ENCODE peak calls at places on chromosome 13, in five cellular contexts. One of them, this sample, is unnamed.

GRCh38 chr13:111322916-111323331 is 2.5 kb downstream of the TEX29 start:
- DNase-seq in CD8-positive, alpha-beta T cell: no peak
- DNase-seq in heart right ventricle: no peak
- DNase-seq in thoracic aorta: no peak
- DNase-seq in astrocyte: no peak
- DNase-seq in this sample: no peak

GRCh38 chr13:65470781-65471180 is 1759.4 kb downstream of the PCDH9 start:
- DNase-seq in thoracic aorta: no peak
- DNase-seq in astrocyte: peak; percentile 41
- DNase-seq in heart right ventricle: no peak
- DNase-seq in CD8-positive, alpha-beta T cell: no peak
- DNase-seq in this sample: no peak

GRCh38 chr13:40026741-40027140 is 371.3 kb downstream of the COG6 start:
- DNase-seq in heart right ventricle: no peak
- DNase-seq in astrocyte: no peak
- DNase-seq in CD8-positive, alpha-beta T cell: no peak
- DNase-seq in thoracic aorta: no peak
- DNase-seq in this sample: no peak

GRCh38 chr13:24911135-24911524 is 147.2 kb downstream of the RNF17 start:
- DNase-seq in CD8-positive, alpha-beta T cell: no peak
- DNase-seq in thoracic aorta: no peak
- DNase-seq in astrocyte: peak; percentile 50
- DNase-seq in heart right ventricle: no peak
- DNase-seq in this sample: no peak

GRCh38 chr13:81048026-81048461 is 707.1 kb upstream of the SPRY2 start:
- DNase-seq in heart right ventricle: no peak
- DNase-seq in thoracic aorta: no peak
- DNase-seq in CD8-positive, alpha-beta T cell: no peak
- DNase-seq in astrocyte: no peak
- DNase-seq in this sample: no peak

GRCh38 chr13:44618326-44618725 is 42.2 kb upstream of the TSC22D1 start:
- DNase-seq in CD8-positive, alpha-beta T cell: no peak
- DNase-seq in heart right ventricle: no peak
- DNase-seq in thoracic aorta: no peak
- DNase-seq in astrocyte: peak; percentile 82
- DNase-seq in this sample: no peak

GRCh38 chr13:102333320-102334181 is 68.3 kb downstream of the FGF14 start:
- DNase-seq in heart right ventricle: no peak
- DNase-seq in thoracic aorta: no peak
- DNase-seq in astrocyte: no peak
- DNase-seq in CD8-positive, alpha-beta T cell: no peak
- DNase-seq in this sample: peak; percentile 30

GRCh38 chr13:40801255-40802217 is 12.1 kb downstream of the SLC25A15 start:
- DNase-seq in astrocyte: no peak
- DNase-seq in heart right ventricle: no peak
- DNase-seq in CD8-positive, alpha-beta T cell: no peak
- DNase-seq in thoracic aorta: no peak
- DNase-seq in this sample: no peak

GRCh38 chr13:51417716-51418115 is 35.1 kb downstream of the INTS6 start:
- DNase-seq in thoracic aorta: no peak
- DNase-seq in astrocyte: no peak
- DNase-seq in heart right ventricle: no peak
- DNase-seq in CD8-positive, alpha-beta T cell: no peak
- DNase-seq in this sample: no peak

GRCh38 chr13:99743079-99743478 is 228.5 kb downstream of the ZIC5 start:
- DNase-seq in astrocyte: no peak
- DNase-seq in thoracic aorta: no peak
- DNase-seq in CD8-positive, alpha-beta T cell: no peak
- DNase-seq in heart right ventricle: no peak
- DNase-seq in this sample: peak; percentile 51

GRCh38 chr13:95494082-95494681 is 58.3 kb upstream of the CLDN10 start:
- DNase-seq in astrocyte: peak; percentile 46
- DNase-seq in CD8-positive, alpha-beta T cell: no peak
- DNase-seq in heart right ventricle: no peak
- DNase-seq in thoracic aorta: no peak
- DNase-seq in this sample: peak; percentile 65

GRCh38 chr13:68369739-68370138 is 1139.6 kb upstream of the PCDH9 start:
- DNase-seq in thoracic aorta: no peak
- DNase-seq in CD8-positive, alpha-beta T cell: no peak
- DNase-seq in astrocyte: peak; percentile 46
- DNase-seq in heart right ventricle: no peak
- DNase-seq in this sample: no peak

GRCh38 chr13:43861863-43862262 is 17.7 kb downstream of the CCDC122 start:
- DNase-seq in thoracic aorta: no peak
- DNase-seq in CD8-positive, alpha-beta T cell: no peak
- DNase-seq in heart right ventricle: no peak
- DNase-seq in astrocyte: no peak
- DNase-seq in this sample: no peak

GRCh38 chr13:45419945-45420344 is 1.8 kb upstream of the SLC25A30 start:
- DNase-seq in CD8-positive, alpha-beta T cell: no peak
- DNase-seq in heart right ventricle: no peak
- DNase-seq in thoracic aorta: no peak
- DNase-seq in astrocyte: no peak
- DNase-seq in this sample: no peak

GRCh38 chr13:63163903-63164302 is 1748.3 kb upstream of the PCDH20 start:
- DNase-seq in heart right ventricle: no peak
- DNase-seq in thoracic aorta: no peak
- DNase-seq in astrocyte: no peak
- DNase-seq in CD8-positive, alpha-beta T cell: no peak
- DNase-seq in this sample: no peak

GRCh38 chr13:26320766-26321165 is 66.8 kb downstream of the CDK8 start:
- DNase-seq in CD8-positive, alpha-beta T cell: no peak
- DNase-seq in heart right ventricle: no peak
- DNase-seq in astrocyte: no peak
- DNase-seq in thoracic aorta: no peak
- DNase-seq in this sample: no peak

GRCh38 chr13:84810781-84811180 is 928.5 kb upstream of the SLITRK1 start:
- DNase-seq in astrocyte: no peak
- DNase-seq in thoracic aorta: no peak
- DNase-seq in CD8-positive, alpha-beta T cell: no peak
- DNase-seq in heart right ventricle: no peak
- DNase-seq in this sample: no peak

GRCh38 chr13:90834700-90835099 is 512.8 kb upstream of the MIR17HG start:
- DNase-seq in CD8-positive, alpha-beta T cell: no peak
- DNase-seq in thoracic aorta: no peak
- DNase-seq in astrocyte: no peak
- DNase-seq in heart right ventricle: no peak
- DNase-seq in this sample: no peak

GRCh38 chr13:50686547-50686946 is 156.9 kb downstream of the DLEU7 start:
- DNase-seq in astrocyte: no peak
- DNase-seq in thoracic aorta: no peak
- DNase-seq in CD8-positive, alpha-beta T cell: no peak
- DNase-seq in heart right ventricle: no peak
- DNase-seq in this sample: no peak

GRCh38 chr13:36710396-36710795 is 36.6 kb downstream of the SERTM1 start:
- DNase-seq in astrocyte: no peak
- DNase-seq in thoracic aorta: no peak
- DNase-seq in CD8-positive, alpha-beta T cell: no peak
- DNase-seq in heart right ventricle: no peak
- DNase-seq in this sample: no peak

GRCh38 chr13:79512950-79513349 is 32.0 kb downstream of the NDFIP2 start:
- DNase-seq in thoracic aorta: no peak
- DNase-seq in astrocyte: no peak
- DNase-seq in CD8-positive, alpha-beta T cell: no peak
- DNase-seq in heart right ventricle: no peak
- DNase-seq in this sample: no peak

GRCh38 chr13:26920614-26921355 is 160.2 kb upstream of the GPR12 start:
- DNase-seq in heart right ventricle: no peak
- DNase-seq in CD8-positive, alpha-beta T cell: no peak
- DNase-seq in astrocyte: no peak
- DNase-seq in thoracic aorta: no peak
- DNase-seq in this sample: no peak

GRCh38 chr13:32791545-32792172 is 205.4 kb downstream of the PDS5B start:
- DNase-seq in heart right ventricle: no peak
- DNase-seq in astrocyte: no peak
- DNase-seq in CD8-positive, alpha-beta T cell: no peak
- DNase-seq in thoracic aorta: no peak
- DNase-seq in this sample: no peak

GRCh38 chr13:50911051-50911690 is 1.6 kb downstream of the RNASEH2B start:
- DNase-seq in CD8-positive, alpha-beta T cell: no peak
- DNase-seq in thoracic aorta: no peak
- DNase-seq in heart right ventricle: no peak
- DNase-seq in astrocyte: no peak
- DNase-seq in this sample: peak; percentile 19

GRCh38 chr13:103282571-103283450 is 216.6 kb upstream of the SLC10A2 start:
- DNase-seq in astrocyte: peak; percentile 93
- DNase-seq in CD8-positive, alpha-beta T cell: no peak
- DNase-seq in heart right ventricle: no peak
- DNase-seq in thoracic aorta: no peak
- DNase-seq in this sample: no peak

GRCh38 chr13:71602327-71602726 is 264.7 kb downstream of the DACH1 start:
- DNase-seq in thoracic aorta: no peak
- DNase-seq in CD8-positive, alpha-beta T cell: no peak
- DNase-seq in astrocyte: no peak
- DNase-seq in heart right ventricle: no peak
- DNase-seq in this sample: no peak

GRCh38 chr13:82739881-82740280 is 1142.4 kb downstream of the SLITRK1 start:
- DNase-seq in CD8-positive, alpha-beta T cell: no peak
- DNase-seq in astrocyte: no peak
- DNase-seq in heart right ventricle: no peak
- DNase-seq in thoracic aorta: no peak
- DNase-seq in this sample: no peak

GRCh38 chr13:94303644-94304174 is 175.8 kb downstream of the DCT start:
- DNase-seq in thoracic aorta: no peak
- DNase-seq in astrocyte: no peak
- DNase-seq in CD8-positive, alpha-beta T cell: no peak
- DNase-seq in heart right ventricle: no peak
- DNase-seq in this sample: no peak

GRCh38 chr13:97403893-97404683 is 29.9 kb upstream of the RAP2A start:
- DNase-seq in CD8-positive, alpha-beta T cell: no peak
- DNase-seq in astrocyte: no peak
- DNase-seq in thoracic aorta: no peak
- DNase-seq in heart right ventricle: no peak
- DNase-seq in this sample: no peak

GRCh38 chr13:94920578-94920977 is 208.2 kb upstream of the SOX21 start:
- DNase-seq in thoracic aorta: no peak
- DNase-seq in CD8-positive, alpha-beta T cell: no peak
- DNase-seq in heart right ventricle: no peak
- DNase-seq in astrocyte: no peak
- DNase-seq in this sample: no peak

GRCh38 chr13:49220035-49220855 is at the start of gene MLNR:
- DNase-seq in heart right ventricle: peak; percentile 31
- DNase-seq in CD8-positive, alpha-beta T cell: no peak
- DNase-seq in thoracic aorta: no peak
- DNase-seq in astrocyte: peak; percentile 17
- DNase-seq in this sample: peak; percentile 56

DNA sequence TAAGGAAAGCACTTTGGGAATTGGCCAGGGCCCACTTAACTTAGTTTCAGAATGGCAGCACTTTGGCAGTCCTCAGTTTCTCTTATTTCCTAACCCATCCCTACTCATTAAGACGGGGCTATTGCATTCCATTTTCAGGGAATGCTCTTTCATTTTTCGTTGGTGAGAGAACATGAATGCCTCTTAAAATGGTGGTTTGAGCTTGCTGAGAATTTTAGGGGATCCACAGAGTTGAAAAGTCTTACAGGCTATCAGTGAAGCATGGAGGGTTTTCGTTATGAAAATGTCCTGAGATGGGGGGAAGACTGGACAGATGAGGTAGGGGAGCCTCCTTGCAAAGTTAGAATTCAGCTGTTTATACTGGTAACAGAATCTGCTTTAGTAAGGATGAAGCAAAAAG is 71.4 kb downstream of the LRCH1 start:
- DNase-seq in thoracic aorta: no peak
- DNase-seq in CD8-positive, alpha-beta T cell: no peak
- DNase-seq in heart right ventricle: no peak
- DNase-seq in astrocyte: no peak
- DNase-seq in this sample: no peak
- H3K4me1 ChIP-seq in thoracic aorta: peaks cover 59% of the 10 kb centered on the region
- H3K4me1 ChIP-seq in CD8-positive, alpha-beta T cell: peaks cover 20% of the 10 kb centered on the region
- H3K4me1 ChIP-seq in heart right ventricle: peaks cover 85% of the 10 kb centered on the region
- H3K4me1 ChIP-seq in astrocyte: peaks cover 8% of the 10 kb centered on the region
- H3K4me1 ChIP-seq in this sample: peaks cover 55% of the 10 kb centered on the region

GRCh38 chr13:60370343-60370742 is 26.7 kb upstream of the TDRD3 start:
- DNase-seq in thoracic aorta: no peak
- DNase-seq in heart right ventricle: no peak
- DNase-seq in astrocyte: no peak
- DNase-seq in CD8-positive, alpha-beta T cell: no peak
- DNase-seq in this sample: no peak

GRCh38 chr13:60372141-60372540 is 24.9 kb upstream of the TDRD3 start:
- DNase-seq in astrocyte: no peak
- DNase-seq in thoracic aorta: no peak
- DNase-seq in heart right ventricle: no peak
- DNase-seq in CD8-positive, alpha-beta T cell: no peak
- DNase-seq in this sample: no peak

GRCh38 chr13:60363288-60363687 is 33.7 kb upstream of the TDRD3 start:
- DNase-seq in thoracic aorta: no peak
- DNase-seq in astrocyte: no peak
- DNase-seq in heart right ventricle: no peak
- DNase-seq in CD8-positive, alpha-beta T cell: no peak
- DNase-seq in this sample: peak; percentile 90

DNA sequence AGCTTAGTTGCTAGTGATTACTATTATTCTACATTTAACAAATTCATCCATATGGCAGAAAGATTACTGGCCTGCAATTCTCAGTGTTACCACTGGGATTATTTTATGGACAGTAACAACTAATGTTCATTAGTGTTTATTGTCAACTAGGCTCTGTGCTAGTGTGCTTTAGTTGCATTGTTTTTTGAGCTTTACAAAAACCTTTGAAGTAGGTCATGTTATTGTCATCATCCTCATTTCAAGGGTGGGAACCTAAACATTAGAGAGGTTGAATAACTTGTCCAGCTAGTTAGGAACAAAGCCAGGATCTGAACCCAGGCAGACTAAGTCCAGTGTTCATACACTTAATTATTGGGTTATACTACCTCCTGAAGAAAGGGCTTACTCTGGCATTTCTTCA is 27.8 kb upstream of the TDRD3 start:
- DNase-seq in thoracic aorta: no peak
- DNase-seq in CD8-positive, alpha-beta T cell: no peak
- DNase-seq in astrocyte: no peak
- DNase-seq in heart right ventricle: no peak
- DNase-seq in this sample: peak; percentile 27
- TF ChIP-seq CTCF in thoracic aorta: no peak
- TF ChIP-seq CTCF in CD8-positive, alpha-beta T cell: peak; percentile 40
- TF ChIP-seq CTCF in astrocyte: peak; percentile 41
- TF ChIP-seq CTCF in heart right ventricle: peak; percentile 9
- TF ChIP-seq CTCF in this sample: peak; percentile 46

GRCh38 chr13:58964048-58964447 is 1199.7 kb downstream of the DIAPH3 start:
- DNase-seq in heart right ventricle: no peak
- DNase-seq in CD8-positive, alpha-beta T cell: no peak
- DNase-seq in astrocyte: no peak
- DNase-seq in thoracic aorta: no peak
- DNase-seq in this sample: no peak
- H3K4me1 ChIP-seq in heart right ventricle: no peaks in the 10 kb centered on the region
- H3K4me1 ChIP-seq in CD8-positive, alpha-beta T cell: no peaks in the 10 kb centered on the region
- H3K4me1 ChIP-seq in astrocyte: no peaks in the 10 kb centered on the region
- H3K4me1 ChIP-seq in thoracic aorta: no peaks in the 10 kb centered on the region
- H3K4me1 ChIP-seq in this sample: no peaks in the 10 kb centered on the region

DNA sequence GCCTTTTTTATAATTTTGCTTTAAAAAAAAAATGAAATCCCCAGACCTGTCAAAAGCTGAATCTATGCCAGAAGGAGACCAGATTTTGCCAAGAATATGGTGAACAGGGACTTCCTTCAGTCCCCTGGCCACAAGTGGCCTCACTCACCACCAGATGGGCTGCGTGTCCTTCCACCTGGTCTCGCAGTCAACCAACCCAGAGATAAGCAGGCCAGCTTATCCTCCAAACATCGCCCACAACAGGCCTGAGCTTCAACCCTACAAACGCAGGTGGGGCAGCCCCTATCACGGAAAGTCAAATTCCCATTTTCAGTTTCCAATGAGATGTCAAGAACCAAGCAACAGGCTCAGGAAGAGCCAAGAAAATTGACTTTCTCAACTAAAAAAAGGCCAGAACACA is 30.5 kb downstream of the STK24 start:
- DNase-seq in CD8-positive, alpha-beta T cell: no peak
- DNase-seq in astrocyte: no peak
- DNase-seq in thoracic aorta: no peak
- DNase-seq in heart right ventricle: no peak
- DNase-seq in this sample: no peak
- TF ChIP-seq CTCF in CD8-positive, alpha-beta T cell: no peak
- TF ChIP-seq CTCF in astrocyte: no peak
- TF ChIP-seq CTCF in thoracic aorta: no peak
- TF ChIP-seq CTCF in heart right ventricle: no peak
- TF ChIP-seq CTCF in this sample: no peak

This sample was measured in A673.